ENCODE peak calls at places on chromosome 18, in nine cellular contexts. R, B, P, G, S, E, Z, Y and D are unnamed samples. For H3K4me1, the result is how much of the 10 kb centered on the place peaks cover.

GRCh38 chr18:23982154-23983071 is 32.1 kb upstream of the TTC39C start:
- DNase-seq in R (no peak), Z (no peak), E (peak), P (no peak), B (peak), G (no peak), S (peak), Y (peak), D (peak)

GRCh38 chr18:26103579-26103978 is 13.2 kb upstream of the SS18 start:
- DNase-seq in B (no peak), R (no peak), Y (peak), E (no peak), S (peak), Z (no peak), P (no peak), G (no peak), D (peak)

GRCh38 chr18:26435415-26436095 is 112.8 kb downstream of the KCTD1 start:
- DNase-seq in Z (no peak), S (no peak), R (no peak), E (no peak), B (no peak), G (no peak), Y (no peak), P (no peak), D (no peak)

GRCh38 chr18:8461544-8461943 is 147.7 kb upstream of the RAB12 start:
- DNase-seq in S (no peak), Z (no peak), G (no peak), R (no peak), B (no peak), Y (no peak), E (peak), P (no peak), D (no peak)

GRCh38 chr18:75854174-75854573 is 426.7 kb upstream of the SMIM21 start:
- DNase-seq in P (no peak), B (no peak), S (peak), E (no peak), R (no peak), Z (no peak), Y (peak), G (no peak), D (peak)

GRCh38 chr18:79070486-79070885 is 1.3 kb downstream of the ATP9B start:
- DNase-seq in G (no peak), Z (no peak), B (no peak), P (no peak), R (no peak), S (no peak), E (no peak), Y (peak), D (no peak)

GRCh38 chr18:78688249-78688648 is 291.4 kb upstream of the SALL3 start:
- DNase-seq in Y (no peak), B (no peak), G (no peak), S (no peak), E (no peak), P (no peak), Z (no peak), R (no peak), D (no peak)

GRCh38 chr18:50830544-50830943 is 10.7 kb upstream of the MRO start:
- DNase-seq in S (no peak), R (no peak), P (no peak), E (no peak), Z (no peak), Y (no peak), B (no peak), G (no peak), D (no peak)

GRCh38 chr18:8501044-8501443 is 108.2 kb upstream of the RAB12 start:
- DNase-seq in E (no peak), Z (no peak), Y (no peak), G (no peak), B (no peak), R (no peak), S (no peak), P (no peak), D (no peak)

GRCh38 chr18:29154196-29154757 is 977.3 kb upstream of the CDH2 start:
- DNase-seq in P (no peak), E (peak), S (peak), Z (no peak), G (no peak), R (no peak), B (no peak), Y (no peak), D (no peak)

GRCh38 chr18:74163019-74163656 is 14.8 kb downstream of the TIMM21 start:
- DNase-seq in Y (no peak), B (no peak), S (no peak), P (no peak), E (no peak), Z (no peak), G (no peak), R (peak), D (no peak)

GRCh38 chr18:57353940-57354461 is 1.6 kb downstream of the ST8SIA3 start:
- DNase-seq in Y (no peak), S (peak), G (no peak), Z (no peak), B (peak), P (no peak), R (no peak), E (peak), D (no peak)

GRCh38 chr18:13617826-13618515 is 108.4 kb downstream of the FAM210A start:
- DNase-seq in B (no peak), R (no peak), G (no peak), S (no peak), Y (no peak), E (no peak), P (no peak), Z (no peak), D (no peak)

GRCh38 chr18:741931-742512 is 29.6 kb upstream of the ENOSF1 start:
- DNase-seq in P (no peak), E (peak), Y (peak), Z (no peak), R (no peak), S (peak), B (no peak), G (no peak), D (peak)

GRCh38 chr18:39455300-39455699 is 1889.7 kb upstream of the CELF4 start:
- DNase-seq in R (peak), S (peak), Y (peak), B (no peak), P (no peak), G (no peak), E (peak), Z (no peak), D (no peak)

DNA sequence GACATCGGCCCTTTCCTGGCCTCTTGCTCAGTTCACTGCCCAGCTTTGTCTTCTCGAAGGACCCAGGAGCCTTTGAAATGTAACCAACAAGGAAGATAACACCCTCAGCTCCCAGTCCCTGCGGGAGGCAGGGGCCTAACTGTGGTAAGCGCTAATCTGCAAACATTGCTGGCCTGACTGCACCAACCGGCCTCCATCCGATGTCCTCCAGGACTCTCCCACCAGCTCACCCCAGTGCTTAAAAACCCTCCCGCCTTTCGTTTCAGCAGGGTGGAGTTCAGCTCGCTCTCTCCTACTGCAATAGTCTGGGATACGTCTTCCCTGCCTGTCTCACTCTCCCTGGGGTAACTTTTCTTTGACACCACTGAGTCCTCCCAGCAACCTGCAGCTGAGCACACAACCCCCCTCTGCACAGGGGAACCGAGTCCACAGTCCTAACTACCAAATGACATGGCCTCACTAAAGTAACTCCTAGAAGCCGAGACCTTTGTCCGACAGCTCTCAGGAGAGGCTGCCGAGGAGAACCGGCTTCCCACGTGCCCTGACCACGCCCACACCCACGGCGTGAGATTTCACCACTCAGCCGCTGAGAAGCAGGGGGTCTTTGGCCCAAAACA is 76.1 kb downstream of the MBP start:
- DNase-seq in E (no peak), G (no peak), Y (no peak), P (peak), Z (no peak), R (no peak), B (no peak), S (no peak), D (no peak)
- H3K4me1 ChIP-seq in E (under half), G (half or more), Y (under half), P (half or more), Z (half or more), R (under half), B (half or more), S (under half), D (under half)

GRCh38 chr18:31652355-31652754 is 32.0 kb downstream of the B4GALT6 start:
- DNase-seq in Z (no peak), Y (no peak), S (no peak), P (no peak), R (no peak), E (no peak), B (no peak), G (no peak), D (no peak)
- H3K4me1 ChIP-seq in Z (under half), Y (under half), S (under half), P (under half), R (under half), E (under half), B (under half), G (under half), D (under half)

GRCh38 chr18:48930926-48931325 is 19.8 kb downstream of the SMAD7 start:
- DNase-seq in Z (no peak), B (no peak), P (no peak), R (no peak), S (no peak), Y (no peak), E (no peak), G (no peak), D (no peak)

GRCh38 chr18:48929951-48930713 is 20.6 kb downstream of the SMAD7 start:
- DNase-seq in S (peak), G (no peak), R (no peak), B (no peak), E (peak), P (no peak), Y (no peak), Z (no peak), D (no peak)

GRCh38 chr18:48927286-48928080 is 23.3 kb downstream of the SMAD7 start:
- DNase-seq in R (no peak), P (no peak), E (no peak), G (no peak), Z (no peak), S (no peak), B (no peak), Y (no peak), D (no peak)

GRCh38 chr18:48929212-48929612 is 21.6 kb downstream of the SMAD7 start:
- DNase-seq in P (no peak), G (no peak), R (no peak), S (no peak), B (no peak), Z (no peak), E (peak), Y (no peak), D (no peak)

DNA sequence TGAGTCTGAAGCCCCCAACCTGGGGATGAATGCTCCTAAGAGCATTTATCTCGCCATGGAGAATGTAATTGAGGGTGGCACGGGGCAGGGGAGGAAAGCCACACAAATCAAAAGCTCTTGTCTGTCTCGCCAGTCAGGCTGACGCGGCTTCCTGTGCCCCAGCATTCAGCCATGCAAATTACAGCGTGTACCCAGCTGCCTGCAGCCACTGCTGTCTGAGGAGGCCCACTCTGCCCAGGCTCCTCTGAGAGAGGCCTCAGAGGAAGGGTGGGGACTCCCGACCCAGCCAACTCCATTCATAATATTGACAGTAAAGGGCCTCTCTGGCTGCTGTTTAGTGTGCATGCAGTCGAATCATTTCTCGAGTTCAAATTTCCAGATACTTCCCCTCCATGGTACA is 22.0 kb downstream of the SMAD7 start:
- DNase-seq in R (no peak), Y (no peak), B (peak), S (no peak), E (peak), Z (peak), G (peak), P (peak), D (peak)
- H3K4me1 ChIP-seq in R (under half), Y (under half), B (half or more), S (half or more), E (half or more), Z (half or more), G (half or more), P (half or more), D (under half)

GRCh38 chr18:46156124-46156745 is 52.0 kb downstream of the HAUS1 start:
- DNase-seq in Z (no peak), E (no peak), S (no peak), B (no peak), G (no peak), R (no peak), P (no peak), Y (no peak), D (no peak)
- H3K4me1 ChIP-seq in Z (half or more), E (under half), S (half or more), B (under half), G (under half), R (under half), P (under half), Y (under half), D (under half)

GRCh38 chr18:45108754-45109153 is 428.1 kb downstream of the SETBP1 start:
- DNase-seq in E (no peak), R (no peak), G (no peak), Y (no peak), Z (no peak), S (no peak), P (no peak), B (no peak), D (no peak)
- H3K4me1 ChIP-seq in E (under half), R (under half), G (under half), Y (under half), Z (under half), S (under half), P (under half), B (under half), D (under half)

DNA sequence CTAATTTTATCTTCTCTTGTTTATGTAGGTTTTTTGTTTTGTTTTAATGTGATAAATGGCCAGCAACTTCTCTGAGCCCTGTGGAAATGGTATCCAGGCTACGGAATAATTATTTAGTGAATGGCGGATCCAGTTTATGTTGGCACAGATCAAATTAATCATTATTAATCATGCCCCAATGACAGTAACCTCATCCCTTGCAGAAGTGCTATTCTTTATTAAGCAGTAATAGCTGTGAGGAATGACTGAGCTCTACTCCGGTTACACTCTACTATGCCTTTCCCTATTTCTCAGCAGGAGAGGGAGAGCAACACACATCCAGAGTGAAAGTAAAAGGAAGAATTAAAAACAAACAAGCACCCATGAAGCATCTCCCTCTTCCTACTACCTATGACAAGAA is 84.8 kb downstream of the SETBP1 start:
- DNase-seq in Y (no peak), E (no peak), G (no peak), R (no peak), P (no peak), B (no peak), Z (no peak), S (no peak), D (no peak)
- H3K4me1 ChIP-seq in Y (under half), E (under half), G (under half), R (under half), P (under half), B (under half), Z (under half), S (under half), D (under half)

DNA sequence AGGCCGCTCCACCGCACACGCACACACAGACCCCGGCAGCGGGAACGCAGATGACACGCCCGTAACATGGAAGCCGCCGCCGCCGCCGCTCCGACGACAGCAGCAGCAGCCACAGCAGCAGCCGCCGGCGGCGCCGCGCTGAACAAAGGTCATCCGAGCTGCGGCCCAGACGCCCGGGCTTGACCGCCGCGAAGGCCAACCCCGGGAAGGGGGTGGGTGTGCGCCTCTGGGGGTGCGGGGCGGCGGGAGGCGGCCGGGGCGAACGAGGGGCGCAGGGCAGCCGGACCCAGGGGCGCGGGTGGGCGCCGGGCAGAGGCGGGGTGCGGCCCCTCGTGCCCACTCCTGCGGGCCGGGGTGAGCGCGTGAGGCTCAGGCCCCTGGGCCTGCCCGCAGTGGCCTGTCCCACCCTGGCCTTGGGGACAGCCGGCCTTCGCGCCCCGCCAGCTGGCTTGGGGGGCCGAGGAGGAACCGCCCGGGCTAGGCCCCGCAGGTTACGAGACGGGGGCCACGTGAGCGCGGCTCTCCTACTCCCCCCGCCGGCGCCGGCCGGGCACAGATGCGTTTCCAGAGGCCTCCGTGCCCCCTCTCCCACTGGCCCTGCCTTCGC is 1.0 kb upstream of the ZNF532 start:
- DNase-seq in R (no peak), Z (no peak), P (peak), Y (peak), E (peak), B (peak), G (peak), S (peak), D (peak)
- H3K4me1 ChIP-seq in R (under half), Z (under half), P (under half), Y (half or more), E (under half), B (half or more), G (half or more), S (half or more), D (under half)

DNA sequence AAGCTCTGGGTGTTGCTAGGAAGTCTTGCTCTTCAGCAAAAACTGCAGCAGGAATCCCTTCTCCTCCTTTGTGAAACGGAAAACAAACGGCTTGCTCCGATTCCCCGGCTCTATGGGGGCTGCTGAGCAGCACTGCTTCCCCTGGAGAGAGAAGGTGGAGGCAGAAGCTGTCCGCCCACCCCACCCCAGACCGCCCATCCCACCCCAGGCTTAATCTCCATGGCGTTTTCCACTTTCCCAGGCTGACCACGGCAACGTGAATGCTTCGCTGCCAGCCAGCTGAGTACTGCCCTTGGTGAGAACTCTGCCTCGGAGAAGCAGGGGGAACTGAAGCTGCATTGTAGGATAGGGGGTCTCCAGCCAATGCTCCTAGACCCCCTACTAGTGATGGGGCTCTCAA is 139.2 kb downstream of the BCL2 start:
- DNase-seq in G (peak), S (no peak), Y (no peak), Z (no peak), E (no peak), P (no peak), B (no peak), R (no peak), D (no peak)
- H3K4me1 ChIP-seq in G (half or more), S (under half), Y (under half), Z (under half), E (under half), P (under half), B (under half), R (under half), D (under half)

DNA sequence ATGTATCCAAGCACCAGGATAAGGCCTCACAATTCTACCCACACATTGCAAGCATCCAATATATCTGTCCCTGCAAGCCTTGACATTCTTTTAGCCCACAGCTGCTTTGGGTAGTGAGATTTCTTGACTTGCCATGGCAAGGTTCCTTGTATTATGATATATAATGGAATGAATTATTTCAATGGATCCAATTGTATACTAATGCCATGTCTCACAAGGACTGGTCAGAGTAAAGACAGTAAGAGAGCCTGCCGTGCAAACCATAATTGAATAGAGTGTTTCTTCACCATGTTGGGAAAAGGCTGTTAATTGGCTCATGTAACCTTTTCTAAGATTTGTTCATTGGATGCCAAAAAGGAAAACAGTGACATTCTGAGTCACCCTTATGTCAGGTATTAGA is 64.3 kb upstream of the RBBP8 start:
- DNase-seq in G (no peak), Z (no peak), R (no peak), P (no peak), S (no peak), B (no peak), E (no peak), Y (no peak), D (no peak)
- H3K4me1 ChIP-seq in G (under half), Z (under half), R (under half), P (under half), S (under half), B (under half), E (under half), Y (under half), D (under half)